ENCODE peak calls at places on chromosomes 11 and 22, in ten cellular contexts. H, S, O, Z, T, N, I, F, P and U are unnamed samples.

GRCh38 chr11:71542856-71543743 is 5.1 kb upstream of the KRTAP5-9 start:
- DNase-seq in H (no peak), S (no peak), O (no peak), Z (no peak), T (no peak), N (no peak), I (no peak), F (no peak), P (no peak), U (no peak)

GRCh38 chr11:103284260-103284659 is 175.0 kb downstream of the DYNC2H1 start:
- DNase-seq in H (no peak), S (no peak), O (no peak), Z (no peak), T (no peak), N (no peak), I (no peak), F (no peak), P (no peak), U (no peak)

GRCh38 chr11:122869622-122870021 is 12.9 kb upstream of the JHY start:
- DNase-seq in H (no peak), S (no peak), O (no peak), Z (peak; percentile 61), T (no peak), N (no peak), I (no peak), F (no peak), P (no peak), U (no peak)

GRCh38 chr11:4523666-4524065 is 21.3 kb upstream of the OR52M1 start:
- DNase-seq in H (no peak), S (no peak), O (no peak), Z (no peak), T (no peak), N (no peak), I (no peak), F (no peak), P (no peak), U (no peak)

GRCh38 chr22:19149047-19149883 is 827 bp downstream of the GSC2 start:
- DNase-seq in H (no peak), S (no peak), O (peak; percentile 84), Z (no peak), T (no peak), N (no peak), I (no peak), F (no peak), P (no peak), U (peak; percentile 48)

GRCh38 chr22:35258144-35258988 is 1.1 kb downstream of the HMGXB4 start:
- DNase-seq in H (no peak), S (no peak), O (peak; percentile 34), Z (peak; percentile 21), T (no peak), N (no peak), I (no peak), F (no peak), P (peak; percentile 0), U (no peak)

GRCh38 chr11:93908689-93909088 is 58.3 kb upstream of the VSTM5 start:
- DNase-seq in H (no peak), S (peak; percentile 89), O (no peak), Z (peak; percentile 83), T (peak; percentile 52), N (no peak), I (no peak), F (no peak), P (peak; percentile 92), U (no peak)

GRCh38 chr11:16382638-16383380 is 26.5 kb upstream of the SOX6 start:
- DNase-seq in H (no peak), S (no peak), O (no peak), Z (no peak), T (no peak), N (no peak), I (no peak), F (no peak), P (no peak), U (no peak)

GRCh38 chr11:27438595-27438981 is 34.0 kb downstream of the LGR4 start:
- DNase-seq in H (no peak), S (no peak), O (no peak), Z (no peak), T (no peak), N (no peak), I (no peak), F (no peak), P (no peak), U (no peak)

GRCh38 chr11:90803781-90804180 is 580.9 kb upstream of the CHORDC1 start:
- DNase-seq in H (no peak), S (no peak), O (no peak), Z (peak; percentile 17), T (no peak), N (no peak), I (no peak), F (no peak), P (no peak), U (no peak)

DNA sequence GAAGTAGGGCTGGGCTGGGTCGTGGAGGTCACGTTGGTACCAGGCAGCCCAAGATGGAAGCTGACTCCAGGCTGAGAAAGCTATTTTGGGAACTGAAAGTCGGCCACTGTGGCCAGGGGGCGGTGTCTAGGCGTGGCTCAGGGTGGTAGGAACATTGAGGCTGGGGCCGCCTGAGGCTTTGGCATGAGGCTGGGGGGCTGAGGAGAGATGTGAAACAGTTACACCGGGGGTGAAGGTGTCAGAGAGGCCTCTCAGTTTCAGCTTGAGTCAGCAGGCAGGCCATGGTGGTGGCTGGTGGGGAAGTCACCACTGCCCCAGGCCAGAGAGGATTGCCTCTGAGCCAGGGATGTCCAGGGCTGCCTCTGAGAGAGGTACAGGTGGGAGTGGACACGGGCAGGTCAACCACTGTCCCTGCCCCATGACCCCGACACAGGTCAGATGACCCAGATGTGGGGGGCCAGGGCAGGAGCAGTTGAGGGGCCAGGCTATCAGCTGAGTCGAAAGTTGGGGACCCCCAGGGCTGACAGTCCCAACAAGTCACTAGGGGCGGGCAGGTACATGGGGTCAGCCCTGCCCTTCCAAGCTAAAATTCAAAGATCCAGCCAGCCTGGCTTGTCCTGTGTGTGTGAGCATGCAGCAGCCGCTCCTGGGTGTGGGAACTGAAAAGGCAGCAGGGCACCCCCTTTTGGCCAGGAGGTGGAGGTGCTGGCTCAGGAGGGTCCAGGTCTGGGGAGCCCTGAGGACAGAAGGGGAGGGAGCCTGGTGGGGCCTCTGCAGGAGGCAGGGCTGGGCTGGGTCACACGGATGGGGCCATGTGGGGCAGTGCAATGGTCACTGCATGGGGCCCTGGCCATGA is 7.2 kb downstream of the KCNK7 start:
- DNase-seq in H (peak; percentile 70), S (no peak), O (peak; percentile 85), Z (peak; percentile 41), T (no peak), N (peak; percentile 79), I (no peak), F (peak; percentile 80), P (no peak), U (no peak)
- H3K27me3 ChIP-seq in H (no peaks in the 10 kb centered on the region), S (no peaks in the 10 kb centered on the region), O (no peaks in the 10 kb centered on the region), Z (no peaks in the 10 kb centered on the region), T (no peaks in the 10 kb centered on the region), N (no peaks in the 10 kb centered on the region), I (no peaks in the 10 kb centered on the region), F (no peaks in the 10 kb centered on the region), P (peaks cover 10% of the 10 kb centered on the region), U (no peaks in the 10 kb centered on the region)

DNA sequence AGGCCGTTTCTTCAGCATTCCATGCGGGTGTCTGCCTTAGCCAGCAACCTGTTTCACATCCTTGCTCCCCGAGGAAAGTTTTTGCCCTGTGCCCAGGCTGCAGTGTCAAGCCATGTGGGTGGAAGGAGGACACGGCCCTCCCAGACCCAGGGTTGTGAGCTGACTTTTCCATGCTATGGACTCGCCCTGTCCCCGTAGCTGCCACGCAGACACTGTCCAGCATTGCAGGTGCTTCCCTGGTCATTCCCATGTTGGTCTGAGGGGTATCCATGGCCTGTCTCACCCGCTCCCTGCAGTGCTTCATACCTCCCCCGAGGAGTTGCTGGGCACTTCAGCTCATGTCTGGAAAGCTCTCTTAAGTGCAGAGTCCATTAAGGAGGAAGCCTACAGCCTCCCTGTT is 2.9 kb downstream of the DAGLA start:
- DNase-seq in H (no peak), S (no peak), O (no peak), Z (no peak), T (no peak), N (no peak), I (no peak), F (no peak), P (no peak), U (no peak)
- H3K27me3 ChIP-seq in H (no peaks in the 10 kb centered on the region), S (no peaks in the 10 kb centered on the region), O (peaks cover 2% of the 10 kb centered on the region), Z (peaks cover 23% of the 10 kb centered on the region), T (peaks cover 79% of the 10 kb centered on the region), N (no peaks in the 10 kb centered on the region), I (no peaks in the 10 kb centered on the region), F (no peaks in the 10 kb centered on the region), P (peaks cover 17% of the 10 kb centered on the region), U (peaks cover 35% of the 10 kb centered on the region)

GRCh38 chr11:14244926-14245325 is 114.1 kb downstream of the RRAS2 start:
- DNase-seq in H (no peak), S (no peak), O (no peak), Z (no peak), T (no peak), N (no peak), I (no peak), F (no peak), P (no peak), U (no peak)

GRCh38 chr11:14237333-14237988 is 121.5 kb downstream of the RRAS2 start:
- DNase-seq in H (no peak), S (no peak), O (peak; percentile 40), Z (no peak), T (no peak), N (no peak), I (no peak), F (no peak), P (no peak), U (peak; percentile 15)

GRCh38 chr11:14242733-14243132 is 116.2 kb downstream of the RRAS2 start:
- DNase-seq in H (no peak), S (no peak), O (no peak), Z (no peak), T (no peak), N (no peak), I (no peak), F (no peak), P (no peak), U (no peak)

GRCh38 chr11:14242198-14242597 is 116.8 kb downstream of the RRAS2 start:
- DNase-seq in H (no peak), S (no peak), O (no peak), Z (no peak), T (no peak), N (peak; percentile 41), I (no peak), F (no peak), P (no peak), U (no peak)
- H3K27me3 ChIP-seq in H (no peaks in the 10 kb centered on the region), S (no peaks in the 10 kb centered on the region), O (no peaks in the 10 kb centered on the region), Z (peaks cover 2% of the 10 kb centered on the region), T (peaks cover 21% of the 10 kb centered on the region), N (no peaks in the 10 kb centered on the region), I (no peaks in the 10 kb centered on the region), F (no peaks in the 10 kb centered on the region), P (no peaks in the 10 kb centered on the region), U (peaks cover 2% of the 10 kb centered on the region)

DNA sequence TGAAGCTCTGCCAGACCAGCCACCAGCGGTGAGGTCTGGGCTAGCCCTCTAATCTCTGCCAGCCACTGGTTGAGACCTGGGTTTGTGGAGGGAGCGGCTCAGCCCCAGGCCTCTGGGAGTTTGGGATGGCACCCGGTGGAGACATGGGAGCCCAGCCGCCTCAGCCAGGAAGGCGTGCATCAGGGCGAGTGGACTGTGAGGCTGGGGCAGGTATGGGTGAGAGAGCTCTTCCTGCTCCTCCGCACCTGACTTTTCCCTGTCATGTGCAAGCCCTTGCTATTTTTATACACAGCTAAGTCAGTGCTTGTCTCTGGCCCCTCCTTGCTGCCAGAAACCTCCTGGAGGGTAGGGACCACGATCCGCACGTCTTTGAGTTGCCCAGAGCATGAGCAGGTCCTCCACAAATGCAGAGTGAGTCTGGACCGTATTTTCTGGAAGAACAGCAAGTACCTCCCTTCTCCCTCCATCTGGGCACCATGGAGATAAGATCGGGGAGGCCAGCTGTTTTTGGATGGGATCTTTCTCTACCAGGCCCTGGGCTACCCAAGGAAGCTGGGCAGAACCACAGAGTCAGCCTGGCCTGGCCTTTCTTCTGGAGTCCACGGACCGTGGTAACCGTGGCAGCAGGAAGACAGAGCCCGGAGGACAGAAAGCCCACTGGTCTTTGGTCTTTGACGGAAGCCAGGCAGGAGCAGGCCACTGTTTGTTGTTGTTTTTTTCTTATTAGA is 53.3 kb downstream of the IGLL1 start:
- DNase-seq in H (no peak), S (no peak), O (no peak), Z (no peak), T (no peak), N (peak; percentile 21), I (no peak), F (no peak), P (no peak), U (no peak)
- H3K27me3 ChIP-seq in H (no peaks in the 10 kb centered on the region), S (no peaks in the 10 kb centered on the region), O (no peaks in the 10 kb centered on the region), Z (peaks cover 6% of the 10 kb centered on the region), T (peaks cover 9% of the 10 kb centered on the region), N (no peaks in the 10 kb centered on the region), I (no peaks in the 10 kb centered on the region), F (no peaks in the 10 kb centered on the region), P (peaks cover 2% of the 10 kb centered on the region), U (peaks cover 8% of the 10 kb centered on the region)